ENCODE peak calls at places on chromosomes 1 and 21, in four cellular contexts. One of them, this sample, is unnamed.

GRCh38 chr1:182990413-182991144 is 32.6 kb upstream of the LAMC1 start:
- DNase-seq in WERI-Rb-1: no peak
- DNase-seq in central memory CD4-positive, alpha-beta T cell: no peak
- DNase-seq in nephron progenitor cell: no peak
- DNase-seq in this sample: no peak

GRCh38 chr1:59917026-59917784 is 9.4 kb downstream of the CYP2J2 start:
- DNase-seq in central memory CD4-positive, alpha-beta T cell: no peak
- DNase-seq in WERI-Rb-1: no peak
- DNase-seq in nephron progenitor cell: no peak
- DNase-seq in this sample: no peak

GRCh38 chr21:31236528-31236927 is 107.5 kb downstream of the TIAM1 start:
- DNase-seq in central memory CD4-positive, alpha-beta T cell: peak
- DNase-seq in nephron progenitor cell: no peak
- DNase-seq in WERI-Rb-1: no peak
- DNase-seq in this sample: no peak

GRCh38 chr1:206464456-206464964 is 5.8 kb upstream of the IKBKE start:
- DNase-seq in central memory CD4-positive, alpha-beta T cell: no peak
- DNase-seq in WERI-Rb-1: no peak
- DNase-seq in nephron progenitor cell: no peak
- DNase-seq in this sample: no peak

GRCh38 chr1:151639466-151639865 is 27.6 kb downstream of the SNX27 start:
- DNase-seq in WERI-Rb-1: no peak
- DNase-seq in central memory CD4-positive, alpha-beta T cell: no peak
- DNase-seq in nephron progenitor cell: no peak
- DNase-seq in this sample: no peak

GRCh38 chr1:200963076-200963475 is 60.4 kb downstream of the KIF21B start:
- DNase-seq in central memory CD4-positive, alpha-beta T cell: no peak
- DNase-seq in WERI-Rb-1: no peak
- DNase-seq in nephron progenitor cell: no peak
- DNase-seq in this sample: no peak

GRCh38 chr1:228102791-228103620 is at the start of gene C1orf35:
- DNase-seq in WERI-Rb-1: peak
- DNase-seq in central memory CD4-positive, alpha-beta T cell: peak
- DNase-seq in nephron progenitor cell: peak
- DNase-seq in this sample: peak

GRCh38 chr1:218304281-218305039 is 19.4 kb downstream of the RRP15 start:
- DNase-seq in WERI-Rb-1: no peak
- DNase-seq in central memory CD4-positive, alpha-beta T cell: no peak
- DNase-seq in nephron progenitor cell: no peak
- DNase-seq in this sample: no peak

GRCh38 chr1:245074232-245074747 is 80.5 kb upstream of the KIF26B start:
- DNase-seq in WERI-Rb-1: peak
- DNase-seq in central memory CD4-positive, alpha-beta T cell: no peak
- DNase-seq in nephron progenitor cell: no peak
- DNase-seq in this sample: no peak

GRCh38 chr1:116997011-116997410 is 4.5 kb upstream of the CD101 start:
- DNase-seq in nephron progenitor cell: no peak
- DNase-seq in central memory CD4-positive, alpha-beta T cell: no peak
- DNase-seq in WERI-Rb-1: no peak
- DNase-seq in this sample: no peak

GRCh38 chr1:2962946-2963345 is 58.3 kb upstream of the ACTRT2 start:
- DNase-seq in nephron progenitor cell: no peak
- DNase-seq in WERI-Rb-1: peak
- DNase-seq in central memory CD4-positive, alpha-beta T cell: no peak
- DNase-seq in this sample: peak

GRCh38 chr1:59688976-59689375 is 125.8 kb upstream of the HOOK1 start:
- DNase-seq in nephron progenitor cell: no peak
- DNase-seq in central memory CD4-positive, alpha-beta T cell: no peak
- DNase-seq in WERI-Rb-1: no peak
- DNase-seq in this sample: no peak

GRCh38 chr1:218345673-218346390 is 696 bp downstream of the TGFB2 start:
- DNase-seq in central memory CD4-positive, alpha-beta T cell: peak
- DNase-seq in WERI-Rb-1: peak
- DNase-seq in nephron progenitor cell: peak
- DNase-seq in this sample: peak

GRCh38 chr1:88276158-88276557 is 407.9 kb upstream of the PKN2 start:
- DNase-seq in WERI-Rb-1: no peak
- DNase-seq in nephron progenitor cell: no peak
- DNase-seq in central memory CD4-positive, alpha-beta T cell: no peak
- DNase-seq in this sample: no peak

GRCh38 chr1:161216945-161217712 is 2.0 kb downstream of the FCER1G start:
- DNase-seq in nephron progenitor cell: no peak
- DNase-seq in central memory CD4-positive, alpha-beta T cell: no peak
- DNase-seq in WERI-Rb-1: no peak
- DNase-seq in this sample: no peak

GRCh38 chr1:114155756-114156155 is 2.1 kb upstream of the SYT6 start:
- DNase-seq in central memory CD4-positive, alpha-beta T cell: no peak
- DNase-seq in nephron progenitor cell: no peak
- DNase-seq in WERI-Rb-1: no peak
- DNase-seq in this sample: no peak

This sample was measured in upper lobe of right lung.